ENCODE peak calls at places on chromosomes 5 and 9, in five cellular contexts. Y is GM23338; R is occipital lobe; W is CD4-positive, alpha-beta memory T cell; J is activated gamma-delta T cell. H is an unnamed sample.

GRCh38 chr5:91641730-91642350 is 258.7 kb upstream of the ARRDC3 start:
- DNase-seq in Y (peak), W (no peak), J (no peak), R (no peak), H (peak)

GRCh38 chr5:135244620-135245021 is 154.4 kb downstream of the MACROH2A1 start:
- DNase-seq in R (no peak), J (no peak), W (no peak), Y (no peak), H (no peak)

GRCh38 chr9:124795881-124796415 is 19.0 kb downstream of the OLFML2A start:
- DNase-seq in R (no peak), Y (peak), J (no peak), W (no peak), H (no peak)

GRCh38 chr9:101536938-101537337 is 3.3 kb downstream of the RNF20 start:
- DNase-seq in R (no peak), J (no peak), Y (peak), W (peak), H (peak)

GRCh38 chr9:92439921-92440750 is 15.9 kb upstream of the OMD start:
- DNase-seq in W (no peak), Y (no peak), R (no peak), J (no peak), H (no peak)

GRCh38 chr5:39447968-39448367 is 23.2 kb upstream of the DAB2 start:
- DNase-seq in J (no peak), R (no peak), W (no peak), Y (no peak), H (no peak)

GRCh38 chr9:130308081-130308571 is 42.6 kb downstream of the HMCN2 start:
- DNase-seq in J (no peak), R (no peak), W (no peak), Y (no peak), H (no peak)

GRCh38 chr9:112872019-112872418 is 18.7 kb downstream of the SLC46A2 start:
- DNase-seq in W (no peak), Y (no peak), J (no peak), R (no peak), H (no peak)

GRCh38 chr9:87594218-87594617 is 96.6 kb downstream of the DAPK1 start:
- DNase-seq in W (no peak), J (no peak), R (no peak), Y (no peak), H (no peak)

GRCh38 chr9:76092572-76092971 is 202.1 kb downstream of the PCSK5 start:
- DNase-seq in R (no peak), Y (no peak), J (no peak), W (no peak), H (no peak)

GRCh38 chr5:67268233-67269011 is 71.8 kb upstream of the CD180 start:
- DNase-seq in J (no peak), R (peak), W (no peak), Y (no peak), H (peak)

GRCh38 chr9:137299938-137300337 is 2.1 kb downstream of the NRARP start:
- DNase-seq in Y (peak), W (no peak), J (no peak), R (no peak), H (peak)

H was measured in neural progenitor cell.